ENCODE peak calls at places on chromosome 11, in nine cellular contexts. J, T, Z, E, L, X, M, Q and G are unnamed samples. For H3K9me3, the result is how much of the 10 kb centered on the place peaks cover.

GRCh38 chr11:81211050-81211449 is 1522.6 kb downstream of the FAM181B start:
- DNase-seq in J (no peak), T (no peak), Z (no peak), E (no peak), L (no peak), X (no peak), M (no peak), Q (no peak), G (no peak)

GRCh38 chr11:57727185-57727584 is 14.1 kb upstream of the SELENOH start:
- DNase-seq in J (no peak), T (no peak), Z (no peak), E (no peak), L (no peak), X (no peak), M (no peak), Q (peak), G (no peak)

GRCh38 chr11:100785148-100785983 is 98.3 kb downstream of the ARHGAP42 start:
- DNase-seq in J (no peak), T (no peak), Z (no peak), E (no peak), L (no peak), X (peak), M (no peak), Q (no peak), G (no peak)

GRCh38 chr11:64788321-64789215 is 10.2 kb upstream of the SF1 start:
- DNase-seq in J (no peak), T (no peak), Z (peak), E (no peak), L (no peak), X (peak), M (no peak), Q (no peak), G (no peak)

GRCh38 chr11:102882389-102883024 is 7.7 kb upstream of the MMP12 start:
- DNase-seq in J (no peak), T (peak), Z (no peak), E (no peak), L (no peak), X (no peak), M (no peak), Q (peak), G (no peak)

GRCh38 chr11:67664696-67665536 is 9.5 kb downstream of the ALDH3B2 start:
- DNase-seq in J (no peak), T (no peak), Z (peak), E (no peak), L (no peak), X (no peak), M (no peak), Q (no peak), G (no peak)

GRCh38 chr11:95792200-95792599 is 1.9 kb downstream of the CEP57 start:
- DNase-seq in J (no peak), T (no peak), Z (no peak), E (no peak), L (no peak), X (no peak), M (no peak), Q (no peak), G (no peak)

GRCh38 chr11:128291835-128292234 is 295.5 kb downstream of the ETS1 start:
- DNase-seq in J (peak), T (no peak), Z (no peak), E (no peak), L (no peak), X (no peak), M (peak), Q (no peak), G (no peak)

GRCh38 chr11:82906236-82906635 is 4.7 kb downstream of the DDIAS start:
- DNase-seq in J (peak), T (peak), Z (no peak), E (no peak), L (no peak), X (no peak), M (peak), Q (peak), G (no peak)

GRCh38 chr11:1209371-1210057 is 13.4 kb upstream of the MUC5B start:
- DNase-seq in J (no peak), T (no peak), Z (peak), E (no peak), L (no peak), X (no peak), M (no peak), Q (no peak), G (no peak)

GRCh38 chr11:107139396-107139795 is 121.1 kb upstream of the GUCY1A2 start:
- DNase-seq in J (no peak), T (no peak), Z (no peak), E (no peak), L (no peak), X (no peak), M (no peak), Q (no peak), G (no peak)

GRCh38 chr11:2093575-2094353 is 45.4 kb downstream of the IGF2 start:
- DNase-seq in J (no peak), T (peak), Z (peak), E (no peak), L (peak), X (no peak), M (no peak), Q (peak), G (no peak)

GRCh38 chr11:120192831-120193625 is 17.8 kb upstream of the OAF start:
- DNase-seq in J (no peak), T (no peak), Z (no peak), E (no peak), L (no peak), X (no peak), M (no peak), Q (no peak), G (no peak)

GRCh38 chr11:10659339-10660216 is 34.0 kb downstream of the IRAG1 start:
- DNase-seq in J (no peak), T (peak), Z (peak), E (no peak), L (peak), X (no peak), M (peak), Q (peak), G (no peak)

GRCh38 chr11:121611242-121611641 is 158.5 kb upstream of the SORL1-AS1 start:
- DNase-seq in J (no peak), T (no peak), Z (no peak), E (no peak), L (no peak), X (no peak), M (no peak), Q (no peak), G (no peak)

GRCh38 chr11:110526323-110526722 is 96.6 kb downstream of the FDX1 start:
- DNase-seq in J (no peak), T (no peak), Z (no peak), E (no peak), L (no peak), X (no peak), M (no peak), Q (no peak), G (no peak)

GRCh38 chr11:48106166-48106565 is 110.4 kb upstream of the OR4B1 start:
- DNase-seq in J (no peak), T (no peak), Z (no peak), E (no peak), L (no peak), X (no peak), M (no peak), Q (no peak), G (no peak)

GRCh38 chr11:97092823-97093222 is 703.0 kb downstream of the JRKL start:
- DNase-seq in J (no peak), T (no peak), Z (no peak), E (no peak), L (no peak), X (no peak), M (no peak), Q (no peak), G (no peak)

GRCh38 chr11:101881586-101881985 is 33.2 kb upstream of the CEP126 start:
- DNase-seq in J (no peak), T (no peak), Z (no peak), E (no peak), L (no peak), X (no peak), M (no peak), Q (peak), G (no peak)

GRCh38 chr11:33724644-33725035 is 11.6 kb downstream of the CD59 start:
- DNase-seq in J (no peak), T (no peak), Z (no peak), E (no peak), L (no peak), X (no peak), M (no peak), Q (peak), G (no peak)

GRCh38 chr11:33721291-33721840 is 14.9 kb downstream of the CD59 start:
- DNase-seq in J (no peak), T (peak), Z (no peak), E (no peak), L (peak), X (no peak), M (peak), Q (peak), G (no peak)

GRCh38 chr11:33723238-33723881 is 12.9 kb downstream of the CD59 start:
- DNase-seq in J (no peak), T (peak), Z (no peak), E (no peak), L (no peak), X (no peak), M (peak), Q (peak), G (no peak)

GRCh38 chr11:33721984-33722383 is 14.2 kb downstream of the CD59 start:
- DNase-seq in J (no peak), T (no peak), Z (no peak), E (no peak), L (peak), X (no peak), M (no peak), Q (peak), G (no peak)

GRCh38 chr11:33722579-33723234 is 13.5 kb downstream of the CD59 start:
- DNase-seq in J (no peak), T (peak), Z (no peak), E (no peak), L (peak), X (no peak), M (peak), Q (peak), G (no peak)
- H3K9me3 ChIP-seq in J (under half), T (under half), Z (under half), E (under half), L (under half), X (under half), M (under half), Q (under half), G (under half)

GRCh38 chr11:99246199-99246598 is 225.4 kb downstream of the CNTN5 start:
- DNase-seq in J (no peak), T (no peak), Z (no peak), E (no peak), L (no peak), X (no peak), M (no peak), Q (no peak), G (no peak)
- H3K9me3 ChIP-seq in J (under half), T (under half), Z (under half), E (under half), L (under half), X (under half), M (under half), Q (under half), G (under half)

DNA sequence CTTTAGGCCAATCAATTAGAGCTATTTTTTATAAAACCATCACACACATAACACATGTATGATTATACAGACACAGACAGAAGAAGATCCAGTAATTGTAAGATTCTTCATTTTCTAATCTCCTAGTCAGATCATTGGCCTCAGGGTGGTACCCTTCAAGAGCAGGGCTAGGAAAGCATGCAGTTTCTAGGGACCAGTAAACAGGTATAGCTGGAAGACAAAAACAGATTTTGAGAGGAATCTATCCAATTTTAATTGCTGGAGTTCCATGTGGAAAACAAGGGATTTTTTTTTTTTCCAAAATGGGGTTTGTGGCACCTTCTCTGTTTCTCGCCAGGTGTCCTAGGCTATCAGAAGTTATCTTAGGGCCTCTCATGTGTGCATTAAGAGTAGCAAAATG is 29.6 kb downstream of the METTL15 start:
- DNase-seq in J (no peak), T (no peak), Z (no peak), E (no peak), L (no peak), X (no peak), M (no peak), Q (no peak), G (no peak)
- H3K9me3 ChIP-seq in J (under half), T (under half), Z (under half), E (under half), L (under half), X (under half), M (under half), Q (under half), G (under half)

GRCh38 chr11:125902315-125902926 is 585 bp downstream of the PUS3 start:
- DNase-seq in J (no peak), T (no peak), Z (no peak), E (no peak), L (no peak), X (no peak), M (peak), Q (no peak), G (no peak)
- H3K9me3 ChIP-seq in J (under half), T (under half), Z (under half), E (under half), L (under half), X (under half), M (under half), Q (under half), G (under half)

DNA sequence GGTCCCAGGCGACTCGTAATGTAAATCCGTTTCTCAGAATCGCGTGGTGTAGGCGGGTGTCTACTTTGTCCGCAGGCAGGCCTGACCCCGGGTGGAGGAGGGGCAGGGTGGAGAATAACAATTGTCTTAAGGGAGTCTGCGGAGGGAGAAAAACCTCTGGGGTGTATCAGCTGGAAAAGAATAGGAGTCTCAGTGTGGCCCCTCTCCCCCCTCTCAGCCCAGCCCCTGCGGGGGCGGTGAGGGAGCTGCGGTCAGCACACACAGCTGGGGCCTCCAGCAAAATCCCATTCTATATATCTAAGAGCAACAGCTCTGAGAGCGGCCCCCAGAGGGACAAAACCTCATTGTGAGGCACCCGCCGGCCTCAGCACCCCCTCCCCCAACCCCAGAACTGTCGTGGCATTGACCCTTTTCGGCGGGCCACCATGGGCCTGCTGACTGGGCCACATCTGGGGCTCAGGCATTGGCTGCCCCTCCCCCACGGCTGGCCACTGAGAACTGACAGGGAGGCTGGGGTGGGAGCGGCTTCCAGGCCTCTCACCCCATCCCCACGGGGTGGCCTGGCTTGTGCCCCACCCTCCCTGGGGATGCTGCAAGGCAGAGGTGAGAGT is 2.7 kb upstream of the MYRF start:
- DNase-seq in J (no peak), T (peak), Z (no peak), E (no peak), L (no peak), X (no peak), M (no peak), Q (no peak), G (no peak)
- H3K9me3 ChIP-seq in J (under half), T (under half), Z (under half), E (under half), L (under half), X (under half), M (under half), Q (under half), G (under half)